ENCODE peak calls at places on chromosomes 2 and 18, in seven cellular contexts. F, E, V, Y, G, I and O are unnamed samples.

GRCh38 chr2:54560146-54560881 is 104.2 kb downstream of the SPTBN1 start:
- DNase-seq in V (peak; percentile 71), I (no peak), E (no peak), Y (peak; percentile 79), G (no peak), F (peak; percentile 64), O (no peak)

GRCh38 chr18:34978953-34979608 is 62.1 kb upstream of the MAPRE2 start:
- DNase-seq in I (peak; percentile 42), F (peak; percentile 85), V (peak; percentile 96), G (peak; percentile 61), E (peak; percentile 78), Y (peak; percentile 95), O (peak; percentile 80)

GRCh38 chr18:31401156-31402025 is 24.8 kb downstream of the DSG4 start:
- DNase-seq in E (no peak), Y (no peak), V (no peak), G (no peak), F (peak; percentile 36), I (no peak), O (no peak)

GRCh38 chr18:79542876-79543750 is 136.5 kb upstream of the CTDP1 start:
- DNase-seq in V (no peak), I (peak; percentile 73), Y (no peak), E (no peak), F (peak; percentile 14), G (no peak), O (no peak)

GRCh38 chr2:181678744-181679543 is 1.4 kb downstream of the NEUROD1 start:
- DNase-seq in V (no peak), G (no peak), E (no peak), Y (no peak), F (no peak), I (no peak), O (no peak)

GRCh38 chr2:37563375-37564011 is 107.9 kb downstream of the CDC42EP3 start:
- DNase-seq in G (no peak), I (no peak), E (no peak), Y (no peak), F (no peak), V (no peak), O (no peak)

GRCh38 chr2:96252526-96252925 is 13.3 kb downstream of the TMEM127 start:
- DNase-seq in F (no peak), V (no peak), G (no peak), E (no peak), Y (no peak), I (no peak), O (no peak)

GRCh38 chr18:54950221-54950620 is 9.0 kb downstream of the CCDC68 start:
- DNase-seq in G (no peak), E (no peak), F (peak; percentile 45), V (no peak), I (no peak), Y (no peak), O (no peak)

GRCh38 chr2:41313082-41313481 is 734.7 kb upstream of the PKDCC start:
- DNase-seq in V (no peak), F (peak; percentile 18), E (no peak), I (no peak), Y (no peak), G (no peak), O (no peak)

GRCh38 chr2:159775006-159775405 is 23.0 kb downstream of the CD302 start:
- DNase-seq in G (no peak), V (no peak), I (no peak), F (no peak), E (no peak), Y (no peak), O (no peak)

GRCh38 chr2:153912798-153913396 is 41.2 kb downstream of the GALNT13 start:
- DNase-seq in V (no peak), F (no peak), G (no peak), Y (no peak), I (no peak), E (no peak), O (no peak)

GRCh38 chr2:104658840-104659591 is 194.9 kb upstream of the POU3F3 start:
- DNase-seq in Y (no peak), V (no peak), E (no peak), G (no peak), F (peak; percentile 58), I (peak; percentile 21), O (no peak)

GRCh38 chr18:497688-498087 is 2.8 kb downstream of the COLEC12 start:
- DNase-seq in V (no peak), E (no peak), Y (no peak), I (no peak), F (no peak), G (no peak), O (no peak)

GRCh38 chr2:97751752-97752151 is 38.4 kb downstream of the ZAP70 start:
- DNase-seq in I (no peak), V (peak; percentile 54), F (peak; percentile 58), G (no peak), Y (peak; percentile 10), E (no peak), O (no peak)

GRCh38 chr2:179422037-179422643 is 157.5 kb upstream of the SESTD1 start:
- DNase-seq in Y (peak; percentile 91), I (no peak), E (peak; percentile 36), V (peak; percentile 75), G (peak; percentile 27), F (peak; percentile 85), O (peak; percentile 48)

GRCh38 chr2:28449489-28450395 is 46.1 kb upstream of the PLB1 start:
- DNase-seq in E (no peak), G (peak; percentile 85), V (peak; percentile 37), F (peak; percentile 29), Y (no peak), I (no peak), O (no peak)

GRCh38 chr2:222318712-222319575 is 20.1 kb upstream of the PAX3 start:
- DNase-seq in F (peak; percentile 82), V (no peak), Y (peak; percentile 72), I (no peak), G (no peak), E (no peak), O (no peak)

GRCh38 chr2:60934153-60934722 is 52.9 kb downstream of the REL start:
- DNase-seq in I (no peak), Y (peak; percentile 36), G (no peak), E (no peak), F (no peak), V (no peak), O (no peak)

GRCh38 chr18:7452331-7452730 is 114.8 kb upstream of the PTPRM start:
- DNase-seq in I (no peak), E (no peak), F (peak; percentile 73), Y (peak; percentile 24), V (peak; percentile 9), G (no peak), O (no peak)

GRCh38 chr2:61585383-61585782 is 47.2 kb upstream of the XPO1 start:
- DNase-seq in E (no peak), I (no peak), G (no peak), F (no peak), V (no peak), Y (no peak), O (no peak)

GRCh38 chr2:37771600-37772088 is 100.2 kb upstream of the CDC42EP3 start:
- DNase-seq in I (no peak), F (no peak), V (peak; percentile 38), G (no peak), E (no peak), Y (peak; percentile 58), O (no peak)

GRCh38 chr2:168801456-168801855 is 981 bp upstream of the NOSTRIN start:
- DNase-seq in E (no peak), V (no peak), G (no peak), I (no peak), Y (no peak), F (no peak), O (no peak)

GRCh38 chr18:26225022-26225693 is 1.1 kb upstream of the TAF4B start:
- DNase-seq in E (no peak), I (no peak), V (no peak), G (no peak), Y (no peak), F (no peak), O (no peak)

GRCh38 chr2:113716291-113716690 is 40.2 kb downstream of the SLC35F5 start:
- DNase-seq in E (no peak), Y (peak; percentile 21), G (no peak), V (no peak), F (no peak), I (no peak), O (no peak)

GRCh38 chr2:164335947-164336346 is 285.3 kb downstream of the GRB14 start:
- DNase-seq in F (no peak), E (no peak), I (no peak), G (no peak), V (no peak), Y (no peak), O (no peak)

GRCh38 chr2:47002031-47002430 is 86.4 kb upstream of the MCFD2 start:
- DNase-seq in Y (no peak), G (no peak), F (no peak), V (no peak), E (no peak), I (no peak), O (no peak)

GRCh38 chr2:1136807-1137663 is 186.4 kb downstream of the SNTG2 start:
- DNase-seq in G (no peak), F (peak; percentile 38), I (no peak), Y (no peak), E (no peak), V (no peak), O (no peak)

GRCh38 chr2:7916670-7917069 is 765.2 kb upstream of the ID2 start:
- DNase-seq in E (no peak), Y (no peak), V (no peak), I (no peak), G (no peak), F (no peak), O (no peak)

GRCh38 chr2:230866704-230867561 is 2.2 kb downstream of the ITM2C start:
- DNase-seq in V (peak; percentile 40), I (peak; percentile 61), F (peak; percentile 66), G (peak; percentile 36), E (no peak), Y (peak; percentile 48), O (no peak)

GRCh38 chr2:207117668-207118067 is 48.1 kb downstream of the KLF7 start:
- DNase-seq in F (no peak), I (no peak), E (no peak), Y (no peak), V (no peak), G (no peak), O (no peak)

GRCh38 chr2:44769349-44770005 is 172.0 kb upstream of the SIX3 start:
- DNase-seq in V (no peak), G (no peak), F (no peak), Y (no peak), E (no peak), I (no peak), O (no peak)

GRCh38 chr18:23207191-23207955 is 72.1 kb downstream of the CABLES1 start:
- DNase-seq in I (no peak), E (no peak), F (no peak), G (no peak), Y (no peak), V (peak; percentile 54), O (no peak)

GRCh38 chr2:177419274-177419673 is 26.7 kb downstream of the AGPS start:
- DNase-seq in E (peak; percentile 19), Y (peak; percentile 65), V (peak; percentile 63), F (no peak), I (no peak), G (no peak), O (no peak)

GRCh38 chr18:41745166-41746049 is 209.6 kb upstream of the PIK3C3 start:
- DNase-seq in I (peak; percentile 1), G (peak; percentile 8), E (no peak), F (peak; percentile 83), V (peak; percentile 49), Y (peak; percentile 86), O (no peak)

GRCh38 chr2:181904022-181904632 is 12.6 kb downstream of the ITPRID2 start:
- DNase-seq in F (peak; percentile 75), I (no peak), E (no peak), Y (peak; percentile 64), V (peak; percentile 68), G (no peak), O (no peak)

GRCh38 chr2:33380661-33381183 is 95.7 kb upstream of the RASGRP3 start:
- DNase-seq in G (no peak), I (no peak), F (no peak), Y (no peak), V (no peak), E (no peak), O (no peak)

GRCh38 chr18:62778976-62779869 is 63.9 kb downstream of the PHLPP1 start:
- DNase-seq in G (no peak), F (no peak), E (no peak), I (no peak), V (no peak), Y (no peak), O (no peak)

GRCh38 chr18:54134053-54134452 is 90.4 kb downstream of the MBD2 start:
- DNase-seq in G (no peak), I (no peak), F (no peak), V (no peak), E (no peak), Y (no peak), O (no peak)